ENCODE peak calls at places on chromosomes 1 and 21, in four cellular contexts. R is prostate gland, G is spleen, C is Peyer's patch. P is an unnamed sample.

GRCh38 chr1:34696230-34696629 is 58.6 kb upstream of the GJB5 start:
- DNase-seq in R (no peak), G (no peak), C (no peak), P (peak)

GRCh38 chr1:234918216-234918841 is 210.3 kb downstream of the TOMM20 start:
- DNase-seq in C (no peak), G (no peak), R (peak), P (no peak)

GRCh38 chr1:84782881-84783280 is 92.6 kb upstream of the SSX2IP start:
- DNase-seq in C (no peak), R (no peak), G (no peak), P (no peak)

GRCh38 chr1:165397945-165398344 is 41.4 kb upstream of the LMX1A start:
- DNase-seq in R (no peak), C (no peak), G (no peak), P (peak)

GRCh38 chr1:115649964-115650363 is 8.2 kb downstream of the VANGL1 start:
- DNase-seq in G (no peak), R (no peak), C (no peak), P (no peak)

GRCh38 chr1:243950166-243950565 is 100.1 kb upstream of the AKT3 start:
- DNase-seq in G (no peak), C (no peak), R (no peak), P (peak)

GRCh38 chr1:37468037-37468436 is 6.3 kb upstream of the ZC3H12A start:
- DNase-seq in C (no peak), G (no peak), R (no peak), P (no peak)

GRCh38 chr1:204826970-204827369 is 43.7 kb upstream of the NFASC start:
- DNase-seq in R (no peak), C (peak), G (no peak), P (no peak)

GRCh38 chr1:41363632-41364320 is 2.5 kb downstream of the FOXO6 start:
- DNase-seq in C (no peak), G (peak), R (no peak), P (peak)

GRCh38 chr1:245986404-245987221 is 520.5 kb downstream of the SMYD3 start:
- DNase-seq in C (no peak), R (no peak), G (no peak), P (peak)

GRCh38 chr1:17624540-17625256 is 85.2 kb downstream of the ARHGEF10L start:
- DNase-seq in G (no peak), C (peak), R (peak), P (peak)

GRCh38 chr1:119372493-119373086 is 4.0 kb downstream of the HAO2 start:
- DNase-seq in R (peak), C (peak), G (no peak), P (no peak)

GRCh38 chr1:164707868-164708331 is 148.9 kb downstream of the PBX1 start:
- DNase-seq in G (no peak), R (no peak), C (no peak), P (peak)

GRCh38 chr1:14521602-14522001 is 76.9 kb upstream of the KAZN start:
- DNase-seq in R (no peak), C (no peak), G (no peak), P (no peak)

GRCh38 chr1:192550922-192551534 is 24.5 kb upstream of the RGS1 start:
- DNase-seq in G (no peak), R (no peak), C (no peak), P (peak)

GRCh38 chr1:204080163-204080903 is 7.4 kb downstream of the SOX13 start:
- DNase-seq in G (peak), R (peak), C (peak), P (peak)

GRCh38 chr1:119286587-119287181 is 81.9 kb upstream of the HAO2 start:
- DNase-seq in R (peak), C (no peak), G (no peak), P (no peak)

GRCh38 chr1:221164029-221164428 is 284.8 kb downstream of the HLX start:
- DNase-seq in G (no peak), C (no peak), R (no peak), P (no peak)

GRCh38 chr1:33300673-33301072 is 20.2 kb downstream of the A3GALT2 start:
- DNase-seq in G (peak), C (peak), R (peak), P (no peak)

GRCh38 chr1:220564216-220564615 is 36.3 kb downstream of the MARK1 start:
- DNase-seq in C (no peak), R (no peak), G (no peak), P (no peak)

GRCh38 chr1:11654571-11655262 is at the start of gene FBXO44:
- DNase-seq in G (peak), C (peak), R (peak), P (peak)

GRCh38 chr1:117067528-117068370 is 7.6 kb downstream of the TTF2 start:
- DNase-seq in G (no peak), C (peak), R (peak), P (peak)
- TF ChIP-seq POLR2A in G (no peak), C (no peak), R (no peak), P (no peak)

GRCh38 chr1:146036241-146036989 is 14.9 kb upstream of the HJV start:
- DNase-seq in R (no peak), C (no peak), G (no peak), P (no peak)

GRCh38 chr1:146039844-146040194 is 18.3 kb upstream of the HJV start:
- DNase-seq in C (no peak), R (no peak), G (no peak), P (no peak)

GRCh38 chr1:146032613-146033219 is 11.2 kb upstream of the HJV start:
- DNase-seq in G (no peak), R (no peak), C (no peak), P (no peak)

GRCh38 chr1:146034976-146035469 is 13.5 kb upstream of the HJV start:
- DNase-seq in C (no peak), R (no peak), G (no peak), P (no peak)

GRCh38 chr1:146036990-146037646 is 15.6 kb upstream of the HJV start:
- DNase-seq in C (peak), G (peak), R (peak), P (no peak)
- TF ChIP-seq POLR2A in C (peak), G (peak), R (no peak), P (no peak)

DNA sequence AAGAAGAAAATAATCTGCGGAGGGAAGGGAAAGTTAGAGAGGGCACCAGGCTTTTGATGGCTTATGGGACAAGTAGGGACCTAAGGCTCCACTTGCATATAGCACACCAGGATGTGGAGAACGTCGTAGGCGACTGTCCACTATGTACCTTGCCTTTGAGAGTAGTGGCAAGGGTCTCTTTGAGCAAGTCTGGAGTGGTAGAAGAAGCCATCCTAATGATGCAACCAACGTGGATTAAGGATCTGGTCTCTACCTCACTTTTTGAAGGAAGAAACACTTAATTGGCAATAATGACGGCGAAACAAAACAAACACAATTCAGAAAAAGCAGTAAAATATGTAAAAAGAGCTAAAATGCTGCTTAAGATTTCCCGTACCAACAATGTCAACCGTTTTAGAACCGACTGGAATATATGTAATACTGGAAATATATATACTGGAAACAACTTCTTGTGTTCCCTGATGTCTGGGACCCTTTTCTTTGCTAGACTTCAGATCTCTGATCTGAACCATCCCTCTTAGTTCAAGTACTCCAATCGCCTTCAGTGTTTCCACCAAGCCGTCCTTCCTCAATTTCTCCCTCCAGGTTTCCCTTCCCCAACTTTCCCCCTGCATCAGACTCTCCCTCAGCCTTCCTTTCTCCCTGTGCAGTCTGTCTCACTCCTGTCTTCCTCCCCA is 821 bp upstream of the KHDRBS1 start:
- DNase-seq in C (no peak), G (no peak), R (no peak), P (no peak)
- TF ChIP-seq POLR2A in C (no peak), G (no peak), R (no peak), P (no peak)

GRCh38 chr21:45947296-45947695 is 34.3 kb upstream of the COL6A1 start:
- DNase-seq in G (no peak), C (no peak), R (no peak), P (no peak)

GRCh38 chr21:45948576-45949141 is 32.9 kb upstream of the COL6A1 start:
- DNase-seq in R (no peak), G (no peak), C (no peak), P (no peak)

GRCh38 chr21:45945868-45946210 is 35.7 kb upstream of the COL6A1 start:
- DNase-seq in C (no peak), G (no peak), R (no peak), P (no peak)

GRCh38 chr21:45949928-45950739 is 31.4 kb upstream of the COL6A1 start:
- DNase-seq in R (no peak), C (no peak), G (peak), P (no peak)

GRCh38 chr21:45947716-45948255 is 33.8 kb upstream of the COL6A1 start:
- DNase-seq in G (no peak), R (no peak), C (no peak), P (no peak)
- TF ChIP-seq POLR2A in G (no peak), R (no peak), C (no peak), P (no peak)

DNA sequence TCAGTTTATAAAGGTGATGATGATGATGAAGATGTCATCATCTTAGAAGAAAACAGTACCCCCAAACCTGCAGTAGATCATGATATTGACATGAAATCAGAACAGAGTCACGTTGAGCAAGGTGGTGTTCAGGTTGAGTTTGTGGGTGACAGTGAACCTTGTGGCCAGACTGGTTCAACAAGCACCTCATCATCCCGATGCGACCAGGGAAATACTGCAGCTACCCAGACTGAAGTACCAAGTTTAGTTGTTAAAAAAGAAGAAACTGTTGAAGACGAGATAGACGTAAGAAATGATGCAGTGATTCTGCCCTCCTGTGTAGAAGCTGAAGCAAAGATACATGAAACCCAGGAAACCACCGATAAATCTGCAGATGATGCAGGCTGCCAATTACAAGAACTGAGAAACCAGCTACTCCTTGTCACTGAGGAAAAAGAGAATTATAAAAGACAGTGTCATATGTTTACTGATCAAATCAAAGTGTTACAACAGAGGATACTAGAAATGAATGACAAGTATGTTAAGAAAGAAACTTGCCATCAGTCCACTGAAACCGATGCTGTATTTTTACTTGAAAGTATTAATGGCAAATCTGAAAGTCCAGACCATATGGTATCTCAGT is 16.0 kb upstream of the CHAF1B start:
- DNase-seq in R (no peak), C (no peak), G (no peak), P (no peak)
- TF ChIP-seq POLR2A in R (no peak), C (no peak), G (no peak), P (no peak)

GRCh38 chr1:99650773-99651437 is 5.0 kb downstream of the PALMD start:
- DNase-seq in R (no peak), G (no peak), C (no peak), P (no peak)
- TF ChIP-seq POLR2A in R (no peak), G (no peak), C (no peak), P (no peak)

GRCh38 chr1:154973344-154974085 is 966 bp upstream of the CKS1B start:
- DNase-seq in R (peak), G (peak), C (peak), P (peak)

GRCh38 chr1:154974086-154974807 is at the start of gene CKS1B:
- DNase-seq in R (peak), G (peak), C (peak), P (peak)

GRCh38 chr1:154971341-154971998 is 923 bp upstream of the SHC1 start:
- DNase-seq in C (peak), G (peak), R (peak), P (no peak)

GRCh38 chr1:154972213-154972516 is 1.6 kb upstream of the SHC1 start:
- DNase-seq in R (no peak), G (no peak), C (no peak), P (no peak)

GRCh38 chr1:154972517-154973343 is 1.8 kb upstream of the CKS1B start:
- DNase-seq in G (peak), C (peak), R (peak), P (peak)
- TF ChIP-seq POLR2A in G (no peak), C (peak), R (peak), P (peak)

GRCh38 chr1:1614204-1614953 is 921 bp upstream of the MIB2 start:
- DNase-seq in R (no peak), G (peak), C (peak), P (no peak)

GRCh38 chr1:1616838-1617237 is 1.5 kb downstream of the MIB2 start:
- DNase-seq in G (peak), R (no peak), C (no peak), P (no peak)

GRCh38 chr1:1614954-1615255 is 395 bp upstream of the MIB2 start:
- DNase-seq in R (no peak), G (no peak), C (no peak), P (no peak)

GRCh38 chr1:1616045-1616821 is 933 bp downstream of the MIB2 start:
- DNase-seq in R (peak), G (no peak), C (peak), P (no peak)

GRCh38 chr1:1615256-1616044 is at the start of gene MIB2:
- DNase-seq in R (peak), C (peak), G (peak), P (peak)
- TF ChIP-seq POLR2A in R (peak), C (peak), G (peak), P (peak)

GRCh38 chr1:100075773-100076172 is 57.0 kb downstream of the SASS6 start:
- DNase-seq in G (no peak), R (no peak), C (no peak), P (no peak)

GRCh38 chr1:100076319-100076718 is 56.4 kb downstream of the SASS6 start:
- DNase-seq in C (no peak), R (no peak), G (no peak), P (no peak)

GRCh38 chr1:100076744-100077143 is 56.0 kb downstream of the SASS6 start:
- DNase-seq in R (no peak), C (no peak), G (no peak), P (no peak)

GRCh38 chr1:100074604-100075395 is 57.9 kb downstream of the SASS6 start:
- DNase-seq in C (no peak), R (no peak), G (no peak), P (no peak)

DNA sequence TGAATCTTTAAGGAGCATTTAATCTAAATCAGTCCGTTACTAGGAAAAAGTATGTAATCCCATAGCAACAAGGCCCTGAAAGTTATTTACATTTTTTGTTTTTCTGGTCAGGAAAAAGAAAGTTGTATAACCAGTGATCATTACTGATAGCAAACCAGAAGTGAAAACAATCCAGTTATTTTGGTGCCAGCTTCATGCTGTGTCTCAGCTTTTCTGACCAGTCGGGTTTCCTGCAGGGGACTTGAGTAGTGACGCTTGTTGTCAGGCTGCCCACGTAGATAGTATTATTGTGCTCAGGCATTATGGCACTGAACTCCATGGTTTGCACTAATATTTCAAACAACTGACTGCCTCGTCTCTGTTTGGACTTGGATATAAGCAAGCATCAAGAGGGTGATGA is 55.2 kb downstream of the SASS6 start:
- DNase-seq in G (no peak), R (no peak), C (no peak), P (no peak)
- TF ChIP-seq POLR2A in G (no peak), R (no peak), C (no peak), P (no peak)